ENCODE peak calls at places on chromosomes 12 and 14, in eight cellular contexts. P is T-helper 2 cell, A is spleen, C is NCI-H1436 treated with DMSO at 0.1 percent for 48 hours, Z is T-helper 1 cell, K is LoVo, O is T-helper 9 cell, D is KBM-7. G is an unnamed sample.

GRCh38 chr12:127926004-127926403 is 341.0 kb upstream of the TMEM132C start:
- DNase-seq in P (no peak), A (no peak), C (no peak), Z (no peak), K (no peak), O (no peak), D (no peak), G (peak; percentile 41)

GRCh38 chr12:16347391-16348298 is at the start of gene MGST1:
- DNase-seq in P (no peak), A (peak; percentile 88), C (no peak), Z (no peak), K (peak; percentile 87), O (no peak), D (peak; percentile 89), G (peak; percentile 75)

GRCh38 chr12:1630081-1630826 is 1.2 kb downstream of the WNT5B start:
- DNase-seq in P (no peak), A (peak; percentile 84), C (no peak), Z (no peak), K (peak; percentile 71), O (no peak), D (no peak), G (peak; percentile 59)

GRCh38 chr14:75141062-75141461 is 14.2 kb upstream of the NEK9 start:
- DNase-seq in P (no peak), A (no peak), C (no peak), Z (no peak), K (no peak), O (no peak), D (no peak), G (no peak)

GRCh38 chr12:130977759-130978127 is 24.0 kb downstream of the ADGRD1 start:
- DNase-seq in P (no peak), A (no peak), C (no peak), Z (no peak), K (no peak), O (no peak), D (no peak), G (no peak)

GRCh38 chr12:19012965-19013364 is 116.6 kb upstream of the PLEKHA5 start:
- DNase-seq in P (no peak), A (no peak), C (no peak), Z (no peak), K (no peak), O (no peak), D (no peak), G (no peak)

GRCh38 chr12:47554046-47554653 is 151.7 kb downstream of the RPAP3 start:
- DNase-seq in P (no peak), A (no peak), C (no peak), Z (no peak), K (no peak), O (no peak), D (no peak), G (no peak)

GRCh38 chr12:65170245-65170881 is 980 bp downstream of the LEMD3 start:
- DNase-seq in P (peak; percentile 24), A (peak; percentile 92), C (no peak), Z (peak; percentile 61), K (peak; percentile 58), O (peak; percentile 66), D (peak; percentile 70), G (peak; percentile 82)

GRCh38 chr12:2641761-2642160 is 153.0 kb upstream of the FKBP4 start:
- DNase-seq in P (no peak), A (peak; percentile 21), C (no peak), Z (no peak), K (no peak), O (no peak), D (no peak), G (no peak)

GRCh38 chr12:6476496-6476895 is 6.0 kb upstream of the VAMP1 start:
- DNase-seq in P (no peak), A (no peak), C (no peak), Z (no peak), K (no peak), O (no peak), D (no peak), G (peak; percentile 63)

GRCh38 chr12:49796155-49796554 is 32.1 kb downstream of the NCKAP5L start:
- DNase-seq in P (no peak), A (peak; percentile 59), C (no peak), Z (no peak), K (no peak), O (no peak), D (no peak), G (no peak)

GRCh38 chr14:103186894-103187586 is 63.8 kb downstream of the TNFAIP2 start:
- DNase-seq in P (no peak), A (no peak), C (no peak), Z (no peak), K (no peak), O (no peak), D (no peak), G (no peak)

GRCh38 chr12:24404086-24404815 is 454.8 kb upstream of the SOX5 start:
- DNase-seq in P (no peak), A (no peak), C (no peak), Z (no peak), K (no peak), O (no peak), D (no peak), G (no peak)

GRCh38 chr14:58899317-58899713 is 261.6 kb downstream of the DACT1 start:
- DNase-seq in P (no peak), A (no peak), C (no peak), Z (no peak), K (no peak), O (no peak), D (no peak), G (peak; percentile 57)

GRCh38 chr14:65287264-65288131 is 125.0 kb upstream of the FUT8 start:
- DNase-seq in P (peak; percentile 30), A (peak; percentile 85), C (no peak), Z (peak; percentile 17), K (no peak), O (peak; percentile 9), D (peak; percentile 72), G (no peak)

GRCh38 chr12:12141000-12141399 is 70.3 kb downstream of the BCL2L14 start:
- DNase-seq in P (no peak), A (no peak), C (no peak), Z (no peak), K (no peak), O (no peak), D (no peak), G (no peak)

GRCh38 chr12:95605087-95605486 is 53.8 kb upstream of the USP44 start:
- DNase-seq in P (no peak), A (no peak), C (no peak), Z (no peak), K (peak; percentile 68), O (no peak), D (no peak), G (peak; percentile 20)

GRCh38 chr14:103103461-103104388 is 9.2 kb downstream of the EXOC3L4 start:
- DNase-seq in P (no peak), A (no peak), C (no peak), Z (no peak), K (peak; percentile 18), O (no peak), D (peak; percentile 53), G (peak; percentile 72)

GRCh38 chr12:132151766-132152410 is 7.6 kb downstream of the NOC4L start:
- DNase-seq in P (no peak), A (peak; percentile 73), C (no peak), Z (no peak), K (no peak), O (no peak), D (no peak), G (no peak)

GRCh38 chr14:100822007-100822406 is 3.9 kb upstream of the MEG3 start:
- DNase-seq in P (no peak), A (no peak), C (no peak), Z (no peak), K (no peak), O (no peak), D (no peak), G (no peak)

GRCh38 chr12:47900480-47901129 is 4.2 kb downstream of the VDR start:
- DNase-seq in P (no peak), A (no peak), C (peak; percentile 1), Z (no peak), K (peak; percentile 38), O (no peak), D (peak; percentile 50), G (peak; percentile 21)

GRCh38 chr12:111413442-111414086 is 7.8 kb downstream of the SH2B3 start:
- DNase-seq in P (no peak), A (no peak), C (no peak), Z (no peak), K (peak; percentile 19), O (no peak), D (no peak), G (peak; percentile 57)

GRCh38 chr12:120562906-120563305 is 18.3 kb downstream of the POP5 start:
- DNase-seq in P (no peak), A (no peak), C (no peak), Z (no peak), K (no peak), O (no peak), D (no peak), G (no peak)

GRCh38 chr14:75823334-75823733 is 158.5 kb downstream of the TGFB3 start:
- DNase-seq in P (no peak), A (no peak), C (no peak), Z (no peak), K (no peak), O (no peak), D (no peak), G (peak; percentile 24)

GRCh38 chr12:74066476-74066875 is 471.2 kb upstream of the ATXN7L3B start:
- DNase-seq in P (no peak), A (no peak), C (no peak), Z (no peak), K (no peak), O (no peak), D (no peak), G (no peak)

GRCh38 chr12:9806714-9807113 is 20.6 kb upstream of the KLRF1 start:
- DNase-seq in P (no peak), A (no peak), C (no peak), Z (no peak), K (no peak), O (no peak), D (no peak), G (no peak)

GRCh38 chr14:90903101-90903500 is 86.9 kb upstream of the TTC7B start:
- DNase-seq in P (peak; percentile 18), A (no peak), C (no peak), Z (peak; percentile 55), K (peak; percentile 55), O (peak; percentile 26), D (peak; percentile 67), G (peak; percentile 81)

GRCh38 chr12:75533239-75533638 is 21.8 kb upstream of the KRR1 start:
- DNase-seq in P (no peak), A (no peak), C (no peak), Z (no peak), K (no peak), O (no peak), D (no peak), G (no peak)

GRCh38 chr12:27972721-27973120 is at the start of gene PTHLH:
- DNase-seq in P (no peak), A (no peak), C (no peak), Z (no peak), K (no peak), O (no peak), D (no peak), G (no peak)

GRCh38 chr12:182381-182883 is 31.5 kb downstream of the SLC6A12 start:
- DNase-seq in P (no peak), A (peak; percentile 58), C (no peak), Z (no peak), K (peak; percentile 28), O (no peak), D (peak; percentile 46), G (peak; percentile 79)

GRCh38 chr12:27680638-27681037 is 15.6 kb upstream of the REP15 start:
- DNase-seq in P (no peak), A (no peak), C (no peak), Z (no peak), K (no peak), O (no peak), D (no peak), G (no peak)

GRCh38 chr14:30153662-30154061 is 226.0 kb upstream of the PRKD1 start:
- DNase-seq in P (no peak), A (no peak), C (no peak), Z (no peak), K (no peak), O (no peak), D (no peak), G (no peak)

GRCh38 chr12:111268738-111269572 is 99.9 kb downstream of the PHETA1 start:
- DNase-seq in P (no peak), A (no peak), C (no peak), Z (no peak), K (no peak), O (no peak), D (peak; percentile 40), G (no peak)

GRCh38 chr12:12286441-12286840 is 19.6 kb upstream of the LRP6 start:
- DNase-seq in P (no peak), A (no peak), C (no peak), Z (no peak), K (no peak), O (no peak), D (no peak), G (no peak)